ENCODE peak calls at places on chromosomes 1 and 21, in eight cellular contexts. One of them, this sample, is unnamed.

GRCh38 chr1:220451541-220451940 is 76.4 kb upstream of the MARK1 start:
- DNase-seq in activated effector memory CD4-positive, alpha-beta T cell treated with anti-CD3 and anti-CD28 coated beads, Interleukin-2, amount 50 U/mL, for 16 hours: no peak
- DNase-seq in GM04504: no peak
- DNase-seq in NCI-H226: no peak
- DNase-seq in substantia nigra: no peak
- DNase-seq in CD4-positive, CD25-positive, alpha-beta regulatory T cell: no peak
- DNase-seq in mesendoderm: peak
- DNase-seq in GM12892: no peak
- DNase-seq in this sample: no peak

GRCh38 chr1:239956230-239956629 is 135.5 kb upstream of the FMN2 start:
- DNase-seq in CD4-positive, CD25-positive, alpha-beta regulatory T cell: no peak
- DNase-seq in NCI-H226: no peak
- DNase-seq in activated effector memory CD4-positive, alpha-beta T cell treated with anti-CD3 and anti-CD28 coated beads, Interleukin-2, amount 50 U/mL, for 16 hours: no peak
- DNase-seq in mesendoderm: no peak
- DNase-seq in GM04504: no peak
- DNase-seq in substantia nigra: no peak
- DNase-seq in GM12892: no peak
- DNase-seq in this sample: no peak

GRCh38 chr1:178396789-178397188 is 100.0 kb downstream of the CLEC20A start:
- DNase-seq in GM12892: no peak
- DNase-seq in activated effector memory CD4-positive, alpha-beta T cell treated with anti-CD3 and anti-CD28 coated beads, Interleukin-2, amount 50 U/mL, for 16 hours: no peak
- DNase-seq in NCI-H226: no peak
- DNase-seq in GM04504: no peak
- DNase-seq in CD4-positive, CD25-positive, alpha-beta regulatory T cell: no peak
- DNase-seq in mesendoderm: no peak
- DNase-seq in substantia nigra: no peak
- DNase-seq in this sample: no peak

GRCh38 chr1:59139396-59139795 is 157.5 kb upstream of the FGGY start:
- DNase-seq in GM04504: no peak
- DNase-seq in GM12892: no peak
- DNase-seq in NCI-H226: peak
- DNase-seq in CD4-positive, CD25-positive, alpha-beta regulatory T cell: no peak
- DNase-seq in substantia nigra: no peak
- DNase-seq in activated effector memory CD4-positive, alpha-beta T cell treated with anti-CD3 and anti-CD28 coated beads, Interleukin-2, amount 50 U/mL, for 16 hours: no peak
- DNase-seq in mesendoderm: peak
- DNase-seq in this sample: no peak

GRCh38 chr1:159790237-159790917 is 9.6 kb downstream of the DUSP23 start:
- DNase-seq in NCI-H226: no peak
- DNase-seq in activated effector memory CD4-positive, alpha-beta T cell treated with anti-CD3 and anti-CD28 coated beads, Interleukin-2, amount 50 U/mL, for 16 hours: no peak
- DNase-seq in CD4-positive, CD25-positive, alpha-beta regulatory T cell: peak
- DNase-seq in substantia nigra: no peak
- DNase-seq in GM04504: no peak
- DNase-seq in mesendoderm: peak
- DNase-seq in GM12892: no peak
- DNase-seq in this sample: no peak

GRCh38 chr1:31483012-31483946 is 70.3 kb downstream of the SERINC2 start:
- DNase-seq in GM04504: peak
- DNase-seq in GM12892: no peak
- DNase-seq in CD4-positive, CD25-positive, alpha-beta regulatory T cell: no peak
- DNase-seq in activated effector memory CD4-positive, alpha-beta T cell treated with anti-CD3 and anti-CD28 coated beads, Interleukin-2, amount 50 U/mL, for 16 hours: no peak
- DNase-seq in NCI-H226: peak
- DNase-seq in mesendoderm: no peak
- DNase-seq in substantia nigra: no peak
- DNase-seq in this sample: no peak

GRCh38 chr1:116182019-116182714 is 71.0 kb downstream of the MAB21L3 start:
- DNase-seq in GM04504: no peak
- DNase-seq in NCI-H226: no peak
- DNase-seq in GM12892: no peak
- DNase-seq in substantia nigra: no peak
- DNase-seq in CD4-positive, CD25-positive, alpha-beta regulatory T cell: no peak
- DNase-seq in activated effector memory CD4-positive, alpha-beta T cell treated with anti-CD3 and anti-CD28 coated beads, Interleukin-2, amount 50 U/mL, for 16 hours: no peak
- DNase-seq in mesendoderm: no peak
- DNase-seq in this sample: no peak

GRCh38 chr21:33256019-33256418 is 10.1 kb upstream of the IL10RB start:
- DNase-seq in mesendoderm: no peak
- DNase-seq in substantia nigra: no peak
- DNase-seq in NCI-H226: no peak
- DNase-seq in GM12892: no peak
- DNase-seq in CD4-positive, CD25-positive, alpha-beta regulatory T cell: no peak
- DNase-seq in activated effector memory CD4-positive, alpha-beta T cell treated with anti-CD3 and anti-CD28 coated beads, Interleukin-2, amount 50 U/mL, for 16 hours: no peak
- DNase-seq in GM04504: no peak
- DNase-seq in this sample: no peak

GRCh38 chr21:31198575-31198974 is 145.5 kb downstream of the TIAM1 start:
- DNase-seq in NCI-H226: no peak
- DNase-seq in activated effector memory CD4-positive, alpha-beta T cell treated with anti-CD3 and anti-CD28 coated beads, Interleukin-2, amount 50 U/mL, for 16 hours: no peak
- DNase-seq in mesendoderm: peak
- DNase-seq in GM04504: no peak
- DNase-seq in CD4-positive, CD25-positive, alpha-beta regulatory T cell: peak
- DNase-seq in GM12892: no peak
- DNase-seq in substantia nigra: no peak
- DNase-seq in this sample: no peak

GRCh38 chr1:110390692-110391232 is at the start of gene SLC16A4:
- DNase-seq in CD4-positive, CD25-positive, alpha-beta regulatory T cell: no peak
- DNase-seq in GM04504: peak
- DNase-seq in activated effector memory CD4-positive, alpha-beta T cell treated with anti-CD3 and anti-CD28 coated beads, Interleukin-2, amount 50 U/mL, for 16 hours: no peak
- DNase-seq in mesendoderm: peak
- DNase-seq in NCI-H226: no peak
- DNase-seq in substantia nigra: no peak
- DNase-seq in GM12892: no peak
- DNase-seq in this sample: no peak

GRCh38 chr1:115300087-115300856 is 37.8 kb downstream of the NGF start:
- DNase-seq in CD4-positive, CD25-positive, alpha-beta regulatory T cell: no peak
- DNase-seq in GM04504: no peak
- DNase-seq in mesendoderm: peak
- DNase-seq in GM12892: no peak
- DNase-seq in substantia nigra: no peak
- DNase-seq in activated effector memory CD4-positive, alpha-beta T cell treated with anti-CD3 and anti-CD28 coated beads, Interleukin-2, amount 50 U/mL, for 16 hours: no peak
- DNase-seq in NCI-H226: peak
- DNase-seq in this sample: no peak